ENCODE peak calls at places on chromosomes 3 and 15, in five cellular contexts. Z, R, Q, W and T are unnamed samples.
A peak's percentile ranks its signal among the peaks of the same experiment; 100 is the strongest.

GRCh38 chr3:90033242-90033641 is 925.8 kb downstream of the EPHA3 start:
- DNase-seq in Z (no peak), R (no peak), Q (no peak), W (no peak), T (no peak)

GRCh38 chr3:155870945-155871745 is 695 bp downstream of the GMPS start:
- DNase-seq in Z (peak; percentile 71), R (no peak), Q (peak; percentile 57), W (peak; percentile 66), T (peak; percentile 66)

GRCh38 chr3:23916886-23917815 is at the start of the genes NKIRAS1 and RPL15:
- DNase-seq in Z (peak; percentile 98), R (peak; percentile 75), Q (peak; percentile 97), W (peak; percentile 97), T (peak; percentile 98)

GRCh38 chr3:168546707-168547106 is 451.0 kb upstream of the GOLIM4 start:
- DNase-seq in Z (peak; percentile 22), R (no peak), Q (no peak), W (no peak), T (no peak)

GRCh38 chr15:33311312-33311971 is 675 bp downstream of the RYR3 start:
- DNase-seq in Z (no peak), R (no peak), Q (no peak), W (no peak), T (peak; percentile 48)

GRCh38 chr15:70083946-70084345 is 13.8 kb downstream of the TLE3 start:
- DNase-seq in Z (no peak), R (no peak), Q (no peak), W (no peak), T (no peak)

GRCh38 chr3:43369404-43370345 is 83.3 kb downstream of the SNRK start:
- DNase-seq in Z (no peak), R (no peak), Q (no peak), W (no peak), T (no peak)

GRCh38 chr15:81253846-81254245 is 57.2 kb downstream of the IL16 start:
- DNase-seq in Z (no peak), R (no peak), Q (no peak), W (no peak), T (no peak)

GRCh38 chr3:195880037-195880431 is 28.3 kb downstream of the TNK2 start:
- DNase-seq in Z (no peak), R (no peak), Q (no peak), W (no peak), T (no peak)

GRCh38 chr3:72462611-72463011 is 385.6 kb downstream of the SHQ1 start:
- DNase-seq in Z (no peak), R (no peak), Q (no peak), W (no peak), T (no peak)

GRCh38 chr3:177340243-177340830 is 143.1 kb upstream of the TBL1XR1 start:
- DNase-seq in Z (no peak), R (no peak), Q (no peak), W (no peak), T (no peak)

GRCh38 chr15:58425834-58426233 is 6.0 kb upstream of the LIPC start:
- DNase-seq in Z (no peak), R (no peak), Q (no peak), W (no peak), T (no peak)

GRCh38 chr3:16252243-16252978 is 12.3 kb downstream of the DPH3 start:
- DNase-seq in Z (no peak), R (no peak), Q (no peak), W (no peak), T (no peak)

GRCh38 chr3:102733811-102734574 is 299.2 kb downstream of the ZPLD1 start:
- DNase-seq in Z (no peak), R (no peak), Q (no peak), W (no peak), T (no peak)

GRCh38 chr15:71055461-71055860 is 59.8 kb upstream of the THSD4 start:
- DNase-seq in Z (no peak), R (no peak), Q (no peak), W (no peak), T (no peak)

GRCh38 chr3:115800489-115801080 is 177.3 kb downstream of the GAP43 start:
- DNase-seq in Z (no peak), R (no peak), Q (no peak), W (no peak), T (no peak)

GRCh38 chr3:72093270-72093669 is 308.3 kb upstream of the PROK2 start:
- DNase-seq in Z (no peak), R (no peak), Q (no peak), W (no peak), T (no peak)

GRCh38 chr3:24042879-24043567 is 97.9 kb downstream of the NR1D2 start:
- DNase-seq in Z (no peak), R (no peak), Q (no peak), W (no peak), T (no peak)

GRCh38 chr15:84840255-84840654 is 23.1 kb downstream of the ALPK3 start:
- DNase-seq in Z (peak; percentile 61), R (no peak), Q (peak; percentile 61), W (peak; percentile 73), T (no peak)

GRCh38 chr15:36959746-36960145 is 140.6 kb downstream of the MEIS2 start:
- DNase-seq in Z (no peak), R (no peak), Q (no peak), W (no peak), T (no peak)

GRCh38 chr15:69093127-69093526 is 67.3 kb upstream of the GLCE start:
- DNase-seq in Z (no peak), R (no peak), Q (no peak), W (no peak), T (no peak)

GRCh38 chr15:70505411-70505919 is 257.9 kb downstream of the UACA start:
- DNase-seq in Z (no peak), R (peak; percentile 88), Q (no peak), W (no peak), T (no peak)

GRCh38 chr3:42262525-42262924 is 3.5 kb downstream of the CCK start:
- DNase-seq in Z (no peak), R (peak; percentile 81), Q (no peak), W (no peak), T (no peak)

GRCh38 chr15:73660455-73660854 is 23.7 kb upstream of the CD276 start:
- DNase-seq in Z (no peak), R (no peak), Q (no peak), W (no peak), T (no peak)

GRCh38 chr3:26365706-26366105 is 256.9 kb upstream of the LRRC3B start:
- DNase-seq in Z (no peak), R (no peak), Q (no peak), W (no peak), T (no peak)

DNA sequence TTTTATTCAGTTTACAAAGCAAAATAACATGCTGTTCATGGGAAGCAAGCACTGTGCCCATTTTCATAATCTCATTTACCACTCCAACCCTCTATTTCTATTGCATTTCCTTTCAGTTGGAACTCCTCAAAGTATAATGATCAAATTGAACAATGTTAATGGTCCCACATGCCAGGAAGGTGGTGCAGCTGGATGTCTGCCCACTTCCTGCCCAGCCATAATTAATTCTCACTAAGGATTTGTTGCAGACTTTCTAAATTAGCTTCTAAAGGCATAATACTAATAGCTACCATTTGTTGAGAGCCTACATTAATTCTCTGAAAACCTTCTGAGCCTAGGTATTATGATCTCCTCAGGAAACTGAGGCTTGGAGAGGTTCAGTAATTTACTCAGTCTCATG is 316.1 kb upstream of the TPM1 start:
- DNase-seq in Z (no peak), R (no peak), Q (no peak), W (no peak), T (no peak)
- H3K4me3 ChIP-seq in Z (no peak overlapping the region), R (no peak overlapping the region), Q (no peak overlapping the region), W (no peak overlapping the region), T (no peak overlapping the region)

GRCh38 chr15:52788099-52788986 is 1.8 kb downstream of the ONECUT1 start:
- DNase-seq in Z (peak; percentile 37), R (no peak), Q (peak; percentile 44), W (peak; percentile 52), T (no peak)

GRCh38 chr15:52790166-52790708 is at the start of gene ONECUT1:
- DNase-seq in Z (peak; percentile 47), R (no peak), Q (peak; percentile 86), W (peak; percentile 90), T (peak; percentile 50)

GRCh38 chr15:52790941-52791751 is 1.0 kb upstream of the ONECUT1 start:
- DNase-seq in Z (peak; percentile 44), R (no peak), Q (peak; percentile 50), W (peak; percentile 64), T (no peak)

GRCh38 chr15:52789008-52789600 is 1.0 kb downstream of the ONECUT1 start:
- DNase-seq in Z (no peak), R (no peak), Q (no peak), W (peak; percentile 56), T (no peak)

DNA sequence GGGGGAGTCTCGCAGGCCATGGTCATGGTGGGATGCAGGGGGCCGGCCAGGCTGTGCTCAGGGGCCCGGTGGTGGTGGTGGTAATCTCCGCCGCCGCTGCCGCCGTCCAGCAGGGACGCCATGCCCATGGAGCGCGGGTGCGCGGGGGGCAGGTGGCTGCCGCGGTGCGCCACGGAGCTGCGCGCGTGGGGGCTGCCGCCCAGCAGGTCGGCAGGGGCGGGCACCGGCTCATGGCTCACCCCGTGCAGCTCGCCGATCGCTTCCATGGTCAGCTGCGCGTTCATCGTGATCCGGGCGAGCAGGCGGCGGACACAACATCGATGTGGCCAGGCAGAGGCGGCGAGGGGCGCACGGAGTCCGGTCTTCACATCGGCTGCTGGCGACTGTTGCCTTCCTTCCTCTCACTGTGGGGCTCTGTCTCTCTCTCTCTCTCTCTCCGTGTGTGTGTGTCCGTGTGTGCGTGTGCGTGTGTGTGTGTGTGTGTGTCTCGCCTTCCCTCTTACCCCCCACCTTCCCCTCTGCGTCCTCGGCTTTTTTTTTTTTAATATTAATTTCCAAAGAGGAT is 453 bp downstream of the ONECUT1 start:
- DNase-seq in Z (peak; percentile 45), R (no peak), Q (peak; percentile 57), W (peak; percentile 55), T (no peak)
- H3K9me3 ChIP-seq in Z (no peaks in the 10 kb centered on the region), R (no peaks in the 10 kb centered on the region), Q (no peaks in the 10 kb centered on the region), W (no peaks in the 10 kb centered on the region), T (no peaks in the 10 kb centered on the region)

GRCh38 chr3:186425788-186426730 is 64.0 kb upstream of the DGKG start:
- DNase-seq in Z (no peak), R (no peak), Q (no peak), W (no peak), T (no peak)
- TF ChIP-seq CTCF in Z (peak; percentile 18), R (no peak), Q (peak; percentile 26), W (no peak), T (no peak)

GRCh38 chr15:53530762-53531161 is 228.7 kb downstream of the WDR72 start:
- DNase-seq in Z (no peak), R (no peak), Q (no peak), W (no peak), T (no peak)
- H3K4me3 ChIP-seq in Z (no peak overlapping the region), R (no peak overlapping the region), Q (no peak overlapping the region), W (no peak overlapping the region), T (no peak overlapping the region)

DNA sequence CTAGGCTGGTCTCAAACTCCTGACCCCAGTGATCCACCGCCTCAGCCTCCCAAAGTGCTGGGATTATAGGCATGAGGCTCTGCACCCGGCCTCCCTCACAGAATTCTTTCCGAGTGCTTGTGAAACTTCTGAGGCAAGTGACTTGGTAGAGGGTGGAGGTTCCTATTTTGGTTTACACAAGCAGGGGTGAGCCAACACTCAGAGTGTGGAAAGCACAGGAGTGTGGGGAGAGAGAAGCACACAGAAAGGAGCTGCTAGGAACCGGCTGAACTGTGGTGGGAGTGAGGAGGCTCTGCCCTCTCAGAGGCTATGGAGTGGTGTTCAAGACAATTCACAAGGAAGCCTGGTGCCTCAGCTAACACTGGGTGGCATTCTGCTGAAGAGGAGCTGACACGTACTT is 7.7 kb downstream of the CAPN3 start:
- DNase-seq in Z (peak; percentile 70), R (no peak), Q (no peak), W (no peak), T (no peak)
- H3K9me3 ChIP-seq in Z (no peaks in the 10 kb centered on the region), R (no peaks in the 10 kb centered on the region), Q (no peaks in the 10 kb centered on the region), W (no peaks in the 10 kb centered on the region), T (no peaks in the 10 kb centered on the region)

GRCh38 chr15:64856429-64857145 is 14.9 kb downstream of the PLEKHO2 start:
- DNase-seq in Z (no peak), R (no peak), Q (no peak), W (no peak), T (no peak)
- TF ChIP-seq CTCF in Z (no peak), R (no peak), Q (no peak), W (no peak), T (no peak)